ENCODE peak calls at places on chromosomes 1 and 21, in eight cellular contexts. A, P, O, K, I, E, D and F are unnamed samples.

GRCh38 chr1:41009466-41009865 is 12.1 kb downstream of the SLFNL1 start:
- DNase-seq in K (no peak), P (no peak), A (no peak), O (no peak), I (no peak), E (no peak), D (no peak), F (no peak)

GRCh38 chr1:242209063-242209462 is 210.2 kb upstream of the MAP1LC3C start:
- DNase-seq in A (no peak), D (no peak), K (no peak), O (no peak), I (no peak), E (no peak), P (no peak), F (no peak)

GRCh38 chr1:95924684-95925083 is 690.7 kb downstream of the RWDD3 start:
- DNase-seq in K (no peak), I (no peak), O (no peak), E (no peak), A (no peak), D (no peak), P (no peak), F (no peak)

GRCh38 chr1:199909137-199909536 is 118.4 kb upstream of the NR5A2 start:
- DNase-seq in I (no peak), K (no peak), O (no peak), D (peak; percentile 16), E (no peak), P (no peak), A (no peak), F (no peak)

GRCh38 chr21:39060485-39061099 is 122.7 kb downstream of the PSMG1 start:
- DNase-seq in D (no peak), P (no peak), I (no peak), O (no peak), E (no peak), K (no peak), A (no peak), F (no peak)

GRCh38 chr1:89532866-89533265 is 8.2 kb downstream of the LRRC8B start:
- DNase-seq in P (no peak), O (no peak), K (no peak), I (no peak), E (no peak), D (no peak), A (no peak), F (no peak)

GRCh38 chr1:180178511-180179161 is 24.0 kb downstream of the QSOX1 start:
- DNase-seq in P (peak; percentile 47), D (peak; percentile 45), I (peak; percentile 66), K (peak; percentile 57), A (peak; percentile 51), O (no peak), E (peak; percentile 89), F (peak; percentile 85)

GRCh38 chr1:43868741-43869067 is 64.9 kb upstream of the ARTN start:
- DNase-seq in I (peak; percentile 70), D (peak; percentile 86), O (no peak), K (no peak), E (no peak), A (no peak), P (no peak), F (no peak)

GRCh38 chr1:180636138-180636537 is 4.3 kb downstream of the XPR1 start:
- DNase-seq in A (no peak), O (no peak), D (peak; percentile 60), I (no peak), K (no peak), P (no peak), E (no peak), F (peak; percentile 19)

GRCh38 chr1:161732319-161732718 is 11.0 kb downstream of the FCRLB start:
- DNase-seq in K (no peak), E (no peak), P (no peak), D (no peak), A (no peak), O (no peak), I (no peak), F (no peak)

GRCh38 chr1:208888376-208888775 is 644.2 kb upstream of the PLXNA2 start:
- DNase-seq in K (no peak), I (no peak), E (no peak), D (no peak), O (no peak), A (no peak), P (no peak), F (no peak)

GRCh38 chr21:32368386-32368785 is 24.4 kb downstream of the URB1 start:
- DNase-seq in I (no peak), O (no peak), P (no peak), A (no peak), E (no peak), K (no peak), D (peak; percentile 96), F (no peak)

GRCh38 chr1:10511494-10511885 is 36.7 kb downstream of the PEX14 start:
- DNase-seq in A (no peak), O (no peak), P (no peak), E (no peak), K (no peak), D (no peak), I (no peak), F (no peak)

GRCh38 chr1:200154069-200154767 is 126.7 kb downstream of the NR5A2 start:
- DNase-seq in I (no peak), A (no peak), O (no peak), K (peak; percentile 54), P (peak; percentile 17), D (peak; percentile 36), E (no peak), F (no peak)

GRCh38 chr1:204191481-204191880 is 4.8 kb downstream of the KISS1 start:
- DNase-seq in P (no peak), K (no peak), O (no peak), A (no peak), I (no peak), D (no peak), E (no peak), F (no peak)

GRCh38 chr1:23282967-23283366 is 61.1 kb downstream of the HNRNPR start:
- DNase-seq in E (no peak), K (no peak), O (peak; percentile 51), P (no peak), A (no peak), D (peak; percentile 82), I (no peak), F (no peak)

GRCh38 chr1:212040629-212041028 is 5.1 kb downstream of the DTL start:
- DNase-seq in O (no peak), I (no peak), D (no peak), K (no peak), E (no peak), P (no peak), A (no peak), F (no peak)

GRCh38 chr1:31991202-31991601 is 22.5 kb upstream of the KHDRBS1 start:
- DNase-seq in D (no peak), P (no peak), I (no peak), A (no peak), K (no peak), E (no peak), O (no peak), F (no peak)

GRCh38 chr1:100065183-100065968 is 67.4 kb downstream of the SASS6 start:
- DNase-seq in K (no peak), P (no peak), E (no peak), A (no peak), O (no peak), D (no peak), I (no peak), F (peak; percentile 25)